ENCODE peak calls at places on chromosome 22, in four cellular contexts. L is A549, W is GM12865, I is brain microvascular endothelial cell. E is an unnamed sample.

GRCh38 chr22:43001271-43002197 is 13.4 kb downstream of the PACSIN2 start:
- DNase-seq in I (peak; percentile 49), L (no peak), W (peak; percentile 60), E (no peak)

GRCh38 chr22:30287626-30288413 is 1.5 kb downstream of the CASTOR1 start:
- DNase-seq in I (peak; percentile 81), L (peak; percentile 76), W (peak; percentile 91), E (peak; percentile 68)

GRCh38 chr22:32818446-32819115 is 17.1 kb downstream of the TIMP3 start:
- DNase-seq in I (no peak), L (no peak), W (no peak), E (no peak)

GRCh38 chr22:30402036-30402759 is 5.4 kb downstream of the SEC14L2 start:
- DNase-seq in L (no peak), I (no peak), W (no peak), E (no peak)

GRCh38 chr22:44519895-44520294 is 21.9 kb upstream of the RTL6 start:
- DNase-seq in L (no peak), W (no peak), I (no peak), E (no peak)

GRCh38 chr22:43820671-43821305 is 8.7 kb upstream of the EFCAB6 start:
- DNase-seq in I (no peak), L (no peak), W (no peak), E (no peak)

GRCh38 chr22:30187726-30188407 is 58.7 kb downstream of the LIF start:
- DNase-seq in W (no peak), L (no peak), I (no peak), E (no peak)

GRCh38 chr22:44620129-44620840 is 81.7 kb upstream of the PRR5 start:
- DNase-seq in L (no peak), I (peak; percentile 49), W (peak; percentile 74), E (no peak)

GRCh38 chr22:20422965-20423635 is 14.5 kb downstream of the SCARF2 start:
- DNase-seq in L (no peak), W (no peak), I (no peak), E (no peak)

GRCh38 chr22:30481711-30482110 is 9.9 kb upstream of the SEC14L3 start:
- DNase-seq in I (no peak), L (no peak), W (no peak), E (no peak)

GRCh38 chr22:49942565-49943404 is 17.8 kb upstream of the PIM3 start:
- DNase-seq in W (no peak), I (no peak), L (no peak), E (no peak)

GRCh38 chr22:50184004-50184461 is 1.7 kb upstream of the TRABD start:
- DNase-seq in I (no peak), L (no peak), W (no peak), E (no peak)

GRCh38 chr22:42151924-42152635 is 21.5 kb upstream of the CYP2D6 start:
- DNase-seq in L (no peak), W (no peak), I (no peak), E (no peak)

GRCh38 chr22:50190182-50190951 is 4.7 kb downstream of the TRABD start:
- DNase-seq in W (peak; percentile 95), L (peak; percentile 68), I (no peak), E (no peak)

GRCh38 chr22:30806391-30806861 is 111.8 kb downstream of the OSBP2 start:
- DNase-seq in L (no peak), W (no peak), I (peak; percentile 43), E (no peak)

GRCh38 chr22:41429232-41429945 is 17.2 kb downstream of the TOB2 start:
- DNase-seq in I (no peak), L (no peak), W (no peak), E (no peak)

GRCh38 chr22:29695129-29695926 is 24.5 kb upstream of the CABP7 start:
- DNase-seq in I (no peak), L (no peak), W (no peak), E (no peak)

GRCh38 chr22:49948958-49949913 is 11.3 kb upstream of the PIM3 start:
- DNase-seq in I (no peak), W (no peak), L (no peak), E (no peak)

GRCh38 chr22:47092896-47093311 is 330.5 kb downstream of the TBC1D22A start:
- DNase-seq in W (no peak), I (peak; percentile 36), L (no peak), E (peak; percentile 24)

GRCh38 chr22:19880786-19881569 is 26.3 kb upstream of the GNB1L start:
- DNase-seq in W (no peak), I (peak; percentile 98), L (peak; percentile 97), E (peak; percentile 68)

GRCh38 chr22:36453266-36453607 is 28.2 kb downstream of the TXN2 start:
- DNase-seq in L (no peak), W (peak; percentile 34), I (no peak), E (no peak)

GRCh38 chr22:29700949-29701927 is 18.6 kb upstream of the CABP7 start:
- DNase-seq in I (no peak), W (peak; percentile 19), L (peak; percentile 31), E (no peak)

GRCh38 chr22:42743501-42743991 is 22.9 kb upstream of the A4GALT start:
- DNase-seq in W (no peak), L (no peak), I (peak; percentile 28), E (no peak)

GRCh38 chr22:47107431-47107830 is 345.0 kb downstream of the TBC1D22A start:
- DNase-seq in L (no peak), I (peak; percentile 71), W (no peak), E (peak; percentile 69)

GRCh38 chr22:49889071-49889470 is 29.2 kb downstream of the ALG12 start:
- DNase-seq in I (no peak), L (no peak), W (no peak), E (no peak)

GRCh38 chr22:50161508-50162390 is 8.8 kb upstream of the PANX2 start:
- DNase-seq in W (no peak), I (no peak), L (no peak), E (no peak)

GRCh38 chr22:49825944-49826602 is 1.6 kb downstream of the BRD1 start:
- DNase-seq in I (peak; percentile 40), W (peak; percentile 46), L (no peak), E (no peak)

GRCh38 chr22:36548606-36549005 is 19.6 kb upstream of the EIF3D start:
- DNase-seq in I (no peak), W (no peak), L (no peak), E (no peak)

GRCh38 chr22:32991353-32992115 is 66.6 kb downstream of the SYN3 start:
- DNase-seq in W (no peak), L (no peak), I (no peak), E (no peak)

GRCh38 chr22:40635940-40636379 is 559 bp downstream of the MRTFA start:
- DNase-seq in W (peak; percentile 18), L (no peak), I (no peak), E (no peak)

GRCh38 chr22:36569999-36570398 is 41.0 kb upstream of the EIF3D start:
- DNase-seq in W (no peak), I (peak; percentile 44), L (peak; percentile 29), E (no peak)

GRCh38 chr22:49803134-49803533 is 24.5 kb downstream of the BRD1 start:
- DNase-seq in I (no peak), L (no peak), W (no peak), E (no peak)

GRCh38 chr22:30876925-30877553 is 91.5 kb downstream of the MORC2 start:
- DNase-seq in W (no peak), L (no peak), I (no peak), E (no peak)

GRCh38 chr22:42473484-42474193 is 41.4 kb upstream of the NFAM1 start:
- DNase-seq in I (peak; percentile 62), W (peak; percentile 63), L (peak; percentile 43), E (no peak)

DNA sequence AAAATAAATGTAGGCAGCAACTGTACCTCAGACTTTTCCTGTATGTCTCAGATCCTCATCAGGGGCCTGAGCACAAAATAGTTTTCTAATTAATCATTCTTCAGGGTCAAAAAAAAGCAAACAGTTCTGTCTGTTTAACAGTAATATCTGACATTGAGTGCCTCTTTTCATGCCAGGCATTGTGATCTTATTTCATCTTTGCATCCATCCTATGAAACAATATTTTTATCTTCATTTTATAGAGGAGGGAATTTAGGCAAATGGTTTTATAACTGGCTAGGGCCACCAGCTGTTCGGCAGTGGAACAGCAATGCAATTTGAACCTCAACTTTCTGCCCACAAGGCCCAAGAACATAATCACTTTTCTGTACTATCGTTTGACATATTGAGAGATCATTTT is 145.6 kb downstream of the WNT7B start:
- DNase-seq in W (no peak), I (peak; percentile 13), L (no peak), E (no peak)
- TF ChIP-seq CTCF in W (peak; percentile 23), I (peak; percentile 74), L (peak; percentile 27), E (peak; percentile 43)

GRCh38 chr22:38623357-38623756 is 32.8 kb downstream of the FAM227A start:
- DNase-seq in W (no peak), L (no peak), I (no peak), E (no peak)
- H3K4me3 ChIP-seq in W (no peak overlapping the region), L (no peak overlapping the region), I (no peak overlapping the region), E (no peak overlapping the region)

GRCh38 chr22:21985214-21985613 is 2.6 kb upstream of the TOP3B start:
- DNase-seq in I (no peak), L (no peak), W (no peak), E (no peak)
- TF ChIP-seq CTCF in I (no peak), L (no peak), W (no peak), E (no peak)

DNA sequence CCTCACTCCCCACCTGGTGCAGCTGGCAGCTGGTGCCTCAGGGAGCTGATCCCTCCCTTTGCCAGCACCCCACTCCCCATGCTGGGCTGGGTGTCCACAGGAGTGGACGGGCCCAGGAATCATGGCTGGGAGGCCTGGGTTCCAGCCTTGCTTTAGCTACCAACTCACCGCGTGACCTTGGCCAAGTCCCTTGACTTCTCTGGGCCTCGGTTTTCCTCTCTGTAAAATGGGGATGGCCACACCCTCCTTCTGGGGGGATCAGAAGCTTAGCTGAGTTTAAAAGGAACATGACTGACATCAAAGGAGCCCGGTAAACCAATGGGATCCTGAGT is 116.9 kb downstream of the KIAA1671 start:
- DNase-seq in W (no peak), L (no peak), I (no peak), E (no peak)
- H3K4me3 ChIP-seq in W (no peak overlapping the region), L (no peak overlapping the region), I (no peak overlapping the region), E (no peak overlapping the region)

GRCh38 chr22:23222875-23223565 is 42.7 kb downstream of the BCR start:
- DNase-seq in I (no peak), L (no peak), W (no peak), E (no peak)

GRCh38 chr22:23219787-23220484 is 39.6 kb downstream of the BCR start:
- DNase-seq in I (peak; percentile 53), W (peak; percentile 78), L (no peak), E (no peak)

GRCh38 chr22:23222033-23222840 is 41.9 kb downstream of the BCR start:
- DNase-seq in W (no peak), I (no peak), L (no peak), E (no peak)

GRCh38 chr22:23220485-23221350 is 40.4 kb downstream of the BCR start:
- DNase-seq in W (peak; percentile 67), L (no peak), I (no peak), E (no peak)

GRCh38 chr22:23221351-23221804 is 41.1 kb downstream of the BCR start:
- DNase-seq in W (no peak), I (no peak), L (no peak), E (no peak)
- TF ChIP-seq CTCF in W (no peak), I (no peak), L (no peak), E (no peak)

GRCh38 chr22:39170825-39171622 is 18.5 kb upstream of the CBX7 start:
- DNase-seq in W (peak; percentile 81), L (peak; percentile 54), I (peak; percentile 51), E (no peak)
- H3K4me3 ChIP-seq in W (no peak overlapping the region), L (no peak overlapping the region), I (no peak overlapping the region), E (no peak overlapping the region)

E was measured in AG04449.